ENCODE peak calls at places on chromosomes 12 and 14, in four cellular contexts. C is HepG2, J is GM12878, S is K562. R is an unnamed sample.

GRCh38 chr12:46101121-46101869 is 110.9 kb upstream of the SCAF11 start:
- DNase-seq in C (no peak), J (no peak), S (no peak), R (no peak)

GRCh38 chr12:113461666-113462065 is 10.0 kb downstream of the LHX5 start:
- DNase-seq in S (peak), C (peak), J (no peak), R (no peak)

GRCh38 chr12:63103489-63104131 is 47.4 kb downstream of the AVPR1A start:
- DNase-seq in C (peak), S (peak), J (no peak), R (no peak)

GRCh38 chr12:107651867-107652449 is 33.6 kb upstream of the PWP1 start:
- DNase-seq in C (no peak), J (no peak), S (no peak), R (no peak)

GRCh38 chr12:50196537-50196936 is 29.4 kb upstream of the CERS5 start:
- DNase-seq in C (no peak), J (no peak), S (no peak), R (no peak)

GRCh38 chr14:34122081-34122480 is 171.2 kb upstream of the EGLN3 start:
- DNase-seq in S (no peak), C (no peak), J (no peak), R (no peak)

GRCh38 chr12:118052324-118053070 is 8.5 kb downstream of the WSB2 start:
- DNase-seq in C (peak), S (no peak), J (no peak), R (no peak)

GRCh38 chr12:53044052-53044581 is 5.7 kb upstream of the TNS2 start:
- DNase-seq in J (no peak), S (peak), C (peak), R (no peak)

GRCh38 chr12:124720687-124721500 is 142.8 kb downstream of the SCARB1 start:
- DNase-seq in S (no peak), C (no peak), J (no peak), R (no peak)

GRCh38 chr14:63727736-63728728 is at the start of gene SGPP1:
- DNase-seq in C (peak), J (no peak), S (peak), R (peak)

GRCh38 chr12:2627343-2628191 is 167.2 kb upstream of the FKBP4 start:
- DNase-seq in S (no peak), J (no peak), C (no peak), R (no peak)

GRCh38 chr12:26058818-26059217 is 66.0 kb downstream of the BHLHE41 start:
- DNase-seq in S (no peak), C (no peak), J (no peak), R (no peak)

GRCh38 chr14:50191499-50191898 is 39.9 kb downstream of the SOS2 start:
- DNase-seq in J (no peak), S (no peak), C (no peak), R (no peak)

GRCh38 chr12:48489012-48489411 is 6.7 kb downstream of the C12orf54 start:
- DNase-seq in C (no peak), J (peak), S (no peak), R (no peak)

GRCh38 chr14:99029916-99030305 is 242.1 kb downstream of the BCL11B start:
- DNase-seq in S (no peak), J (no peak), C (no peak), R (no peak)

GRCh38 chr12:113142173-113142885 is 6.8 kb upstream of the RASAL1 start:
- DNase-seq in C (peak), J (no peak), S (no peak), R (no peak)

GRCh38 chr14:85250369-85250768 is 279.6 kb upstream of the FLRT2 start:
- DNase-seq in C (no peak), J (no peak), S (no peak), R (peak)

GRCh38 chr12:63862187-63863107 is 17.9 kb downstream of the SRGAP1 start:
- DNase-seq in S (no peak), J (no peak), C (peak), R (no peak)

GRCh38 chr12:103956515-103957027 is 9.1 kb upstream of the TDG start:
- DNase-seq in C (peak), J (no peak), S (no peak), R (no peak)

GRCh38 chr14:59097681-59098080 is 90.8 kb upstream of the DAAM1 start:
- DNase-seq in C (no peak), J (no peak), S (no peak), R (no peak)

GRCh38 chr12:27284751-27285150 is 40.7 kb downstream of the STK38L start:
- DNase-seq in J (peak), S (no peak), C (no peak), R (no peak)

GRCh38 chr12:78179346-78179745 is 348.7 kb downstream of the NAV3 start:
- DNase-seq in J (no peak), C (no peak), S (no peak), R (no peak)

GRCh38 chr14:37859177-37859576 is 263.7 kb downstream of the TTC6 start:
- DNase-seq in S (no peak), J (no peak), C (no peak), R (no peak)

GRCh38 chr12:111569363-111570089 is 29.6 kb downstream of the ATXN2 start:
- DNase-seq in S (no peak), J (no peak), C (no peak), R (no peak)

GRCh38 chr14:105534586-105534985 is 8.2 kb downstream of the TMEM121 start:
- DNase-seq in C (no peak), J (no peak), S (no peak), R (no peak)
- TF ChIP-seq NR2C2 in C (no peak), J (no peak), S (no peak), R (no peak)

DNA sequence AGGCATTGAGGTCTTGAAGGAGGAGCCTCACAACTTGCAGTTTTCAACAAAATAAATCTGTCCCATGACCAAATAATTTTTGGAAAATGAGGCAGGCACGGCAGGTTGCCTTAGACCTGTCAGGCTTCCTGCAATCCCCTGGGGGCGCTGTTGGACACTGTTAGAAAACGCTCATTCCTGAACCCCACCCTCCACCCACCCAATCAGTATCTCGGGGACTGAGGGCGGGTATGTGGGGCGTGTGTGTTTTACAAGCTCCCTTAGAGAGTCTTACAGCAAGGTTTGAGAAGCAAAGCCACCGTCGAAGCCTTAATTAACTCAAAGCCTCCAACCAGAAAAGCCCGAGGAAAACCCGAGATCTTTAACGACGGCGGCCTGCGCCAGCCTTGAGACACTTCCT is 122.8 kb downstream of the GLT1D1 start:
- DNase-seq in J (no peak), C (no peak), S (peak), R (peak)
- TF ChIP-seq ETV6 in J (no peak), C (no peak), S (no peak), R (no peak)

DNA sequence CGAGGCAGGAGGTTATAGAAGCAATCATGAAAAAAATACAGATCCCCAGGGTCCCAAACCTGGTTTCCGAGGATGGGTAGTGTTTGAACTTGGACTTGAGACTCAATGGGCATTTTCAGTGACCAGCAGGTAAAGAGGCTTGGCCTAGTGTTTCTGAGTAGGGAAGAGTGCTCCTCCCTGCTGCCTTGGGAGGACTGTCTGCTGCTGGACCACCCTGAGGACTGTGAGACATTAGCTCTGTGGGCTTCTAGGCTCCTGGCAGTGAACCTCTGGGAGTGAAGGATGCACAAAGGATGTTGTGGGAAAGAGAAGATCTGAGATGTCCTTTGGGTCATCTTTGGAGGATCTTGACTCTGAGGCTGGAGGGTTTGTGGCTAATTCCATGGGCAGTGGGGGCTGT is 30.5 kb downstream of the ANKRD9 start:
- DNase-seq in J (no peak), S (no peak), C (no peak), R (no peak)
- TF ChIP-seq ESRRA in J (no peak), S (no peak), C (no peak), R (no peak)

GRCh38 chr14:39731912-39732311 is 299.7 kb upstream of the FBXO33 start:
- DNase-seq in J (no peak), C (peak), S (no peak), R (peak)

GRCh38 chr14:39739796-39740195 is 307.6 kb upstream of the FBXO33 start:
- DNase-seq in J (no peak), S (no peak), C (no peak), R (no peak)

GRCh38 chr14:39733741-39734140 is 301.5 kb upstream of the FBXO33 start:
- DNase-seq in S (no peak), C (no peak), J (no peak), R (no peak)

DNA sequence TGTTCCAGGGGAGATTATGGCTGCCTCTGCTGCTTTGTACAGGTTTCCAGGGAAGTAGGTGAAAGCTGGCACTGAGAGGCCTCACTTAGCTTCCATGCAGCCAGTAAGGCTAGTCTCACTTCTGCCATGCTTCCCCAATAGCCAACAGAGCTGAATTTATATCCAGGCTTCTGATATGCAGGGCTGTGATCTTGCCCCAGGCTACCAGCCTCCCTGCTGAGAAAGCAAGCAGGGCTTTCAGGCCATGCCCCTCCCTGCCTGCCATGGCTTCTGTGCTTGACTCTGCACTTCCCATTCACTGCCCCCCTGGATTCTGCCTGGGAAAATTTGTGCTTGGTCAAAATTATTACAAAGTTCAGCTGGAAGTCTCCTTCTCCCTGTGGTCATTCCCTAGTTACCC is 302.1 kb upstream of the FBXO33 start:
- DNase-seq in S (no peak), C (no peak), J (no peak), R (peak)
- TF ChIP-seq NR2C2 in S (no peak), C (no peak), J (no peak), R (no peak)

DNA sequence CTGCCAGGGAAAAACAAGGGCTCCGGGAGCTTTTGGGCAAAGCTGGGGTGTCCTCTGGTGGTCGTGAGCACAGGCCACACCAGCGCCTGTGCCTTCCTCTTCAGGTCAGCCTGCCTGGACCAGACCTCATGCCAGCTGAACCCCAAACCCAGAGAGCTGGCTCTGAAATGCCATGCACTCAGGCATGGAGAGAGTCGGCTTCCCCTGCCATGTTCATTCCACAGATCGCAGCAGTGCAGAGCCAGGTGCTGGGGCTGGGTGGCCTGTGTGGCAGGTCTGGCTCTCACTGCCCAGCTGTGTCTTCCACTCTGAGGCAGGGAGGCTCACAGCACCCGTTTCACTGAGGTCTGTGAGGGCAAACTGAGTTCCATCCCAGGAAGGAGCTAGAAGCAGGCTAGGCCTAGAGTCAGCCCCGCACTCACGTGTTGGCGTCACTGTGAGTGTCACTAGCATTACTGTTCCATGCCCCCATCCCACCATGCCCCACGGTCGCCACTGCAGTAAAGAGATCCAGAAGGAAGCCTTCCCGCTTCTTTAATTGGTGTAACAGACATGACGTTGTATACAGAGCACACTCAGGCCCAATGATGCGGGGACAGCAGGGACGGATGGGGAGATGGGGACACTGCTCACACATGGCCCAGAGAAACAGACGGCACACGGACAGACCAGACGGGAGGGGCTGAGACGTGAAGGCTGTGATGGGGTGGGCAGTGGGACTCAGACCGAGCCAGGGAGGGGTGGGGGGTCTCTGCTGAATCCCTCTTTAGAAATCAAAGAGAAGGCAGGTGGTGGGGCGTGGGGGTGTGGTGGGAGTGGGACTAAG is 2.7 kb downstream of the ARL6IP4 start:
- DNase-seq in C (no peak), J (no peak), S (no peak), R (no peak)
- TF ChIP-seq ETV6 in C (no peak), J (no peak), S (no peak), R (no peak)

DNA sequence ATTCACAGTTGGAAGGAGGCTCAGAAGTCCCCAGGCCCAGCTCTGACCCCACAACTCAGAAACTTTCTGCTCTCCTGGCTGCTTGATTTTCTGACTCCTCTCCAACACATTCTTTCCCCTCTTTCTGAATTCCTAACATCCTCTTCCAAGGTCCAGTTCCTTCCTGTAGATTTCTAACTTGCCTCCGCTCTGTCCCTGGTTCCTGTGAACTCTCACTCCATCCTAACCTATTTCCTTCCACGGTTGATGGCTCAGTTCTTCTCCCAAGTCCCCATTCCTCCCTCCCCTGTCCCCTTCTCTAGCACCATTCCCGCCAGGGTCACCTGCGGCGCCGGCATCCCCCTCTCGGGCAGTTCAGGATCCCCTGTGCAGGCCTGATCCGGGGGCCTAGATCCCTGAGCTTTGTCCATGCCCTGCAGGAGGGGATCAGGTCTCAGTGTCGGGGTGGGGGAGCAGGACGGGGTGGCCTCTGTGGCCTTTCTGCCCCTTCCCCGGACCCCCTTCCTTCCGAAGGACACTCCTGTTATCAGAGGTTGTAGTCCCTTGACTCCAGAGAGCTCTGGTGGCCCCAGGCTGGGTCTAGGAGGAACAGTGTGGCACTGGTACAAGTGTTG is 6.0 kb upstream of the SLC22A17 start:
- DNase-seq in J (no peak), C (no peak), S (no peak), R (no peak)
- TF ChIP-seq ESRRA in J (no peak), C (no peak), S (no peak), R (no peak)

DNA sequence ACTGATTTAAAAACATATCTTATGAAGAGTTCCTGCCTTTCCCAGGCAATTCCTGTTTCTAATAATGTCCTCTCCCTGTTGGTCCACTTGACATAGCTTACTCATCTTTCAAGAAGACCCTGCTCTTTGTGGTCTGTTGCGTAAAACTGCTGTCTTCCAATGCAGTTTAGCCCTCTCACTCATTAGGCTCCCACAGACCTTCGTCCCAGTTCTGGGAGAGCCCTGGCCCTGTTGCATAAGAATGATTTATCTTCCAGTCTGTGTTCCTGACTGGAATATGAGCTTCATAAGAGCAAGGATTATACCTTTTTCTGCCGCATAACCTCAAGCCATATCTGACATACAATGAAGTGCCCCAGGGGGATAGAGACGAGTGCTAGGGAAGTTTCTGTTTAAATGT is 365.9 kb upstream of the NOVA1 start:
- DNase-seq in S (no peak), C (no peak), J (no peak), R (no peak)
- TF ChIP-seq NR2C2 in S (no peak), C (no peak), J (no peak), R (no peak)

DNA sequence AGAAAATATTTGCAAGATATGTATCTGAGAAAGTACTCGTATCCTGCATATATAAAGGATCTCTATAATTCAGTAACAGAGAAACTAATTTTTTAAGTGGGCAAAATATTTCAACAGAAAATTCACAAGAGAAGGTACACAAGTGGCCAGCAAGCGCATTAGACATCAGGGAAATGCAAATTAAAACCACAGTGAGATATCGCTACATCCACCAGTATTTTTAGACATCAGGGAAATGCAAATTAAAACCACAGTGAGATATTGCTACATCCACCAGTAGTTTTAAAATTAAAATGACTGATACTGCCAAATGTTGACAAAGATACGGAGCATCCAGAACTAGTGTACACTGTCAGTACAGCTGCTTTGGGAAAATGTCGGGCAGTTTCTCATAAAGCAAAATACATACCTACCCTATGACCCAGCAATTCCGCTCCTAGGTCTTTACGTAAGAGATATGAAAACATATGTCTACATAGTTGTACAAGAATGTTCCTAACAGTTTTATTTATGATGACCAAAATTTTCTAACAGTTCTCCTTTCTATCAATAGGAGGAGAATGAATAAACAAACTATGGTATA is 2.8 kb upstream of the KCNK13 start:
- DNase-seq in C (no peak), S (no peak), J (no peak), R (no peak)
- TF ChIP-seq ETV6 in C (no peak), S (no peak), J (no peak), R (no peak)